ENCODE peak calls at places on chromosomes 7 and 10, in four cellular contexts. X is BE2C, A is upper lobe of right lung, O is adrenal gland. G is an unnamed sample.

GRCh38 chr7:1323178-1324027 is 90.7 kb downstream of the UNCX start:
- DNase-seq in X (no peak), A (no peak), O (no peak), G (no peak)

GRCh38 chr10:8721641-8722040 is 667.2 kb downstream of the GATA3 start:
- DNase-seq in X (no peak), A (no peak), O (no peak), G (no peak)

GRCh38 chr10:22550732-22551131 is 163.6 kb downstream of the PIP4K2A start:
- DNase-seq in X (peak; percentile 78), A (no peak), O (peak; percentile 55), G (no peak)

GRCh38 chr7:131011976-131012375 is 278.0 kb upstream of the KLF14 start:
- DNase-seq in X (no peak), A (no peak), O (peak; percentile 50), G (no peak)

GRCh38 chr7:115363916-115364315 is 442.0 kb downstream of the MDFIC start:
- DNase-seq in X (no peak), A (no peak), O (no peak), G (no peak)

GRCh38 chr7:122883049-122883670 is 3.1 kb downstream of the CADPS2 start:
- DNase-seq in X (no peak), A (no peak), O (no peak), G (no peak)

GRCh38 chr10:128305601-128306345 is 179.6 kb upstream of the MKI67 start:
- DNase-seq in X (no peak), A (no peak), O (no peak), G (no peak)

GRCh38 chr7:77537595-77538185 is 595 bp downstream of the PTPN12 start:
- DNase-seq in X (peak; percentile 57), A (peak; percentile 80), O (peak; percentile 44), G (no peak)

GRCh38 chr7:66638309-66639099 is 9.8 kb downstream of the KCTD7 start:
- DNase-seq in X (no peak), A (no peak), O (no peak), G (no peak)

GRCh38 chr7:115340828-115341227 is 418.9 kb downstream of the MDFIC start:
- DNase-seq in X (no peak), A (no peak), O (peak; percentile 1), G (no peak)

GRCh38 chr10:120477006-120477722 is 20.1 kb downstream of the PLPP4 start:
- DNase-seq in X (no peak), A (no peak), O (no peak), G (no peak)

GRCh38 chr10:123346581-123346980 is 192.4 kb downstream of the BUB3 start:
- DNase-seq in X (no peak), A (no peak), O (no peak), G (no peak)

DNA sequence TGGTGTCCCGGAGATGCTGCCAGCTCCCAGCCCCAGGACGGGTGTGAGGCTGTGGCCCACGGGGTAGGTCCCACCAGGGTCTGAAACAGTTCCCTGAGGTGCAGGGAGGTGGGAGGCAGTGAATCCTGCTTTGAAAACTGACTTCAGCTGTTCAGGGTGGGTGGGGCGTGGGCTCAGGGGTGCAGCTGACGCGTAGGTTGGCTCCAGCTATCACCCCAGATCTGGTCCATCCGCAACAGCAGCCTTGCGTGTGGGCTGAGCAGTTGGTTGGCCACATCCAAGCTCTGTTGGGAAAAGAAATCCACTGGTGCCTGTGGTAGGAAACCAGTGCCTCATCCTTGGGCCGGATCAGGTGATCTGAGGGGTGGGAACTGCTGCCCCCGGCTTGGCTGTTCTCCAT is 15.6 kb upstream of the FAM20C start:
- DNase-seq in X (no peak), A (no peak), O (no peak), G (no peak)
- TF ChIP-seq CTCF in X (no peak), A (no peak), O (no peak), G (no peak)

DNA sequence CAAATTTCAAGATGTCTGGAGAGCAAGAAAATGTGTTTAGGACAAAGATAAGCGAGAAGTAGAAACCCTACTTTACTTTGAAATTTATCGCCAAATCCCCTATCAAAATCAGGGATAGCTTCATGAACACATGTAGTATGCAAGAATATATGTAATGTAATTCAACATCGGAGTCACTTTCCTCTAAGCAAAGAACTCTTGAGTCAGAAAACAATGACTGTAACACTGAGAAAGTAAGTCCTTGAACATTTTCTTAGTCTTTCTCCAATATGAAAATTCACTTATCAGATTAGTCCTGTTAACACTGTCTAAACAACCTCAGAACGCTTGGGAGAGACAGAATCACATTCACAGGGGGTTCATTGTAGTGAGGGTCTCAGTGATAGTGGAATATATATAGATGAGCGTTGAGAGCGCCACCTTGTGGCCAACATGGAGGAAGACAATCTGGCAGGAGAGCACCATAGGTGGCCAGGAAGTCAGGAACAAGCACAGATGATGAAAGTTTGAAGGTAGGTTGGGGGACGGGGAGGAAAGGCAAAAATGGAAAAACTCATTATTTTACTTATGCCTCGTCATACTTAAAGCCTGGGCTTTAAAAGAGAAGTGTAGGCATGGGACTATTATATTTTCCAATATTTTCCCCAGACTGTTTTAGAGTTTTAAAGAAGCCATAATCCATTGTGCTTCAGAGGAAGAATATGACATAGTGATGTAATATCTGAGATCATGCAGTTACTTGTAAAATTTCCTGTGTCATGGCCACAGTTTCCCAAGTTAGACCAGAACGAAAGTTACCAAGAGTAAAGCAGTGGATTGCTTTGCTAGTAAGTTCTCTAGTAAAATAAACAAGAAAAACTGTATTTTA is 115.5 kb upstream of the GNAI1 start:
- DNase-seq in X (peak; percentile 67), A (no peak), O (peak; percentile 28), G (no peak)
- TF ChIP-seq CTCF in X (peak; percentile 91), A (peak; percentile 87), O (peak; percentile 80), G (peak; percentile 99)

GRCh38 chr7:6647541-6647940 is 10.4 kb downstream of the ZNF316 start:
- DNase-seq in X (no peak), A (no peak), O (no peak), G (no peak)

GRCh38 chr7:6648066-6648814 is 11.1 kb downstream of the ZNF316 start:
- DNase-seq in X (no peak), A (no peak), O (no peak), G (no peak)

GRCh38 chr7:6649241-6649961 is 12.3 kb downstream of the ZNF316 start:
- DNase-seq in X (no peak), A (peak; percentile 52), O (no peak), G (peak; percentile 80)

GRCh38 chr7:6650086-6650485 is 13.0 kb downstream of the ZNF316 start:
- DNase-seq in X (no peak), A (peak; percentile 16), O (no peak), G (peak; percentile 75)

GRCh38 chr7:6648815-6649104 is 11.6 kb downstream of the ZNF316 start:
- DNase-seq in X (no peak), A (no peak), O (no peak), G (peak; percentile 61)
- TF ChIP-seq CTCF in X (no peak), A (no peak), O (no peak), G (no peak)

GRCh38 chr10:53786236-53786635 is 1013.7 kb upstream of the MBL2 start:
- DNase-seq in X (peak; percentile 13), A (no peak), O (peak; percentile 11), G (no peak)
- TF ChIP-seq CTCF in X (peak; percentile 56), A (peak; percentile 16), O (no peak), G (peak; percentile 43)